ENCODE peak calls at places on chromosomes 3 and 15, in seven cellular contexts. One of them, this sample, is unnamed. For H3K4me1, the result is how much of the 10 kb centered on the place peaks cover.

GRCh38 chr15:101615986-101616848 is 36.0 kb downstream of the TM2D3 start:
- DNase-seq in CD8-positive, alpha-beta memory T cell: no peak
- DNase-seq in OCI-LY7: no peak
- DNase-seq in GM23248: peak
- DNase-seq in left ventricle myocardium inferior: peak
- DNase-seq in HCT116: peak
- DNase-seq in Panc1: no peak
- DNase-seq in this sample: peak

GRCh38 chr15:79218588-79219200 is 63.8 kb upstream of the ANKRD34C start:
- DNase-seq in CD8-positive, alpha-beta memory T cell: no peak
- DNase-seq in HCT116: peak
- DNase-seq in OCI-LY7: no peak
- DNase-seq in Panc1: no peak
- DNase-seq in left ventricle myocardium inferior: no peak
- DNase-seq in GM23248: peak
- DNase-seq in this sample: no peak

GRCh38 chr15:27820232-27820631 is 278.9 kb downstream of the OCA2 start:
- DNase-seq in CD8-positive, alpha-beta memory T cell: no peak
- DNase-seq in GM23248: peak
- DNase-seq in left ventricle myocardium inferior: no peak
- DNase-seq in OCI-LY7: no peak
- DNase-seq in Panc1: no peak
- DNase-seq in HCT116: no peak
- DNase-seq in this sample: no peak

GRCh38 chr3:15391007-15391406 is 36.3 kb downstream of the METTL6 start:
- DNase-seq in GM23248: peak
- DNase-seq in Panc1: no peak
- DNase-seq in OCI-LY7: no peak
- DNase-seq in CD8-positive, alpha-beta memory T cell: no peak
- DNase-seq in HCT116: no peak
- DNase-seq in left ventricle myocardium inferior: no peak
- DNase-seq in this sample: no peak

GRCh38 chr3:172201990-172202318 is 162.6 kb downstream of the FNDC3B start:
- DNase-seq in CD8-positive, alpha-beta memory T cell: no peak
- DNase-seq in OCI-LY7: no peak
- DNase-seq in GM23248: peak
- DNase-seq in left ventricle myocardium inferior: no peak
- DNase-seq in Panc1: no peak
- DNase-seq in HCT116: no peak
- DNase-seq in this sample: no peak

GRCh38 chr3:144029769-144030168 is 58.1 kb downstream of the DIPK2A start:
- DNase-seq in GM23248: no peak
- DNase-seq in HCT116: no peak
- DNase-seq in Panc1: no peak
- DNase-seq in OCI-LY7: no peak
- DNase-seq in CD8-positive, alpha-beta memory T cell: no peak
- DNase-seq in left ventricle myocardium inferior: no peak
- DNase-seq in this sample: no peak

GRCh38 chr3:53900666-53901331 is 9.1 kb upstream of the SELENOK start:
- DNase-seq in left ventricle myocardium inferior: no peak
- DNase-seq in Panc1: no peak
- DNase-seq in CD8-positive, alpha-beta memory T cell: no peak
- DNase-seq in HCT116: no peak
- DNase-seq in GM23248: no peak
- DNase-seq in OCI-LY7: no peak
- DNase-seq in this sample: no peak

GRCh38 chr15:98009967-98010366 is 49.5 kb downstream of the ARRDC4 start:
- DNase-seq in Panc1: no peak
- DNase-seq in left ventricle myocardium inferior: no peak
- DNase-seq in GM23248: no peak
- DNase-seq in HCT116: no peak
- DNase-seq in CD8-positive, alpha-beta memory T cell: no peak
- DNase-seq in OCI-LY7: no peak
- DNase-seq in this sample: no peak

GRCh38 chr3:13504161-13504831 is 24.2 kb downstream of the HDAC11 start:
- DNase-seq in HCT116: no peak
- DNase-seq in left ventricle myocardium inferior: no peak
- DNase-seq in Panc1: no peak
- DNase-seq in CD8-positive, alpha-beta memory T cell: no peak
- DNase-seq in OCI-LY7: no peak
- DNase-seq in GM23248: peak
- DNase-seq in this sample: no peak

GRCh38 chr3:78255403-78255802 is 1215.5 kb downstream of the ROBO2 start:
- DNase-seq in CD8-positive, alpha-beta memory T cell: no peak
- DNase-seq in Panc1: no peak
- DNase-seq in HCT116: no peak
- DNase-seq in OCI-LY7: no peak
- DNase-seq in GM23248: peak
- DNase-seq in left ventricle myocardium inferior: no peak
- DNase-seq in this sample: no peak

GRCh38 chr3:72533584-72534473 is 314.4 kb downstream of the SHQ1 start:
- DNase-seq in OCI-LY7: no peak
- DNase-seq in Panc1: no peak
- DNase-seq in GM23248: no peak
- DNase-seq in CD8-positive, alpha-beta memory T cell: no peak
- DNase-seq in HCT116: no peak
- DNase-seq in left ventricle myocardium inferior: no peak
- DNase-seq in this sample: no peak

GRCh38 chr3:76367281-76367680 is 581.9 kb upstream of the ZNF717 start:
- DNase-seq in CD8-positive, alpha-beta memory T cell: no peak
- DNase-seq in left ventricle myocardium inferior: no peak
- DNase-seq in OCI-LY7: no peak
- DNase-seq in HCT116: no peak
- DNase-seq in GM23248: peak
- DNase-seq in Panc1: no peak
- DNase-seq in this sample: no peak

GRCh38 chr15:52164631-52165265 is 26.4 kb downstream of the GNB5 start:
- DNase-seq in GM23248: peak
- DNase-seq in left ventricle myocardium inferior: no peak
- DNase-seq in CD8-positive, alpha-beta memory T cell: no peak
- DNase-seq in OCI-LY7: peak
- DNase-seq in HCT116: no peak
- DNase-seq in Panc1: no peak
- DNase-seq in this sample: no peak

GRCh38 chr3:126828306-126828705 is 124.3 kb downstream of the CHCHD6 start:
- DNase-seq in GM23248: no peak
- DNase-seq in left ventricle myocardium inferior: peak
- DNase-seq in Panc1: no peak
- DNase-seq in HCT116: no peak
- DNase-seq in CD8-positive, alpha-beta memory T cell: no peak
- DNase-seq in OCI-LY7: no peak
- DNase-seq in this sample: no peak

GRCh38 chr15:91956026-91956723 is 102.7 kb downstream of the SLCO3A1 start:
- DNase-seq in OCI-LY7: no peak
- DNase-seq in GM23248: peak
- DNase-seq in left ventricle myocardium inferior: peak
- DNase-seq in CD8-positive, alpha-beta memory T cell: no peak
- DNase-seq in HCT116: no peak
- DNase-seq in Panc1: no peak
- DNase-seq in this sample: no peak

GRCh38 chr15:66714543-66714981 is 12.5 kb downstream of the SMAD6 start:
- DNase-seq in CD8-positive, alpha-beta memory T cell: no peak
- DNase-seq in OCI-LY7: no peak
- DNase-seq in Panc1: no peak
- DNase-seq in GM23248: peak
- DNase-seq in left ventricle myocardium inferior: no peak
- DNase-seq in HCT116: no peak
- DNase-seq in this sample: no peak

GRCh38 chr15:66716668-66717025 is 14.6 kb downstream of the SMAD6 start:
- DNase-seq in OCI-LY7: no peak
- DNase-seq in left ventricle myocardium inferior: no peak
- DNase-seq in CD8-positive, alpha-beta memory T cell: no peak
- DNase-seq in Panc1: no peak
- DNase-seq in GM23248: no peak
- DNase-seq in HCT116: no peak
- DNase-seq in this sample: no peak

GRCh38 chr15:66715181-66715624 is 13.2 kb downstream of the SMAD6 start:
- DNase-seq in left ventricle myocardium inferior: no peak
- DNase-seq in HCT116: no peak
- DNase-seq in OCI-LY7: no peak
- DNase-seq in Panc1: no peak
- DNase-seq in CD8-positive, alpha-beta memory T cell: no peak
- DNase-seq in GM23248: no peak
- DNase-seq in this sample: no peak

GRCh38 chr15:66713843-66714508 is 11.9 kb downstream of the SMAD6 start:
- DNase-seq in OCI-LY7: peak
- DNase-seq in Panc1: no peak
- DNase-seq in HCT116: no peak
- DNase-seq in CD8-positive, alpha-beta memory T cell: no peak
- DNase-seq in GM23248: no peak
- DNase-seq in left ventricle myocardium inferior: no peak
- DNase-seq in this sample: no peak

GRCh38 chr15:66715736-66716667 is 14.0 kb downstream of the SMAD6 start:
- DNase-seq in CD8-positive, alpha-beta memory T cell: no peak
- DNase-seq in GM23248: no peak
- DNase-seq in Panc1: no peak
- DNase-seq in OCI-LY7: no peak
- DNase-seq in HCT116: no peak
- DNase-seq in left ventricle myocardium inferior: no peak
- DNase-seq in this sample: no peak
- H3K4me3 ChIP-seq in CD8-positive, alpha-beta memory T cell: no peak
- H3K4me3 ChIP-seq in GM23248: no peak
- H3K4me3 ChIP-seq in Panc1: no peak
- H3K4me3 ChIP-seq in OCI-LY7: no peak
- H3K4me3 ChIP-seq in HCT116: no peak
- H3K4me3 ChIP-seq in left ventricle myocardium inferior: no peak
- H3K4me3 ChIP-seq in this sample: no peak

GRCh38 chr15:73630030-73630429 is 3.2 kb downstream of the NPTN start:
- DNase-seq in GM23248: peak
- DNase-seq in HCT116: no peak
- DNase-seq in Panc1: no peak
- DNase-seq in OCI-LY7: no peak
- DNase-seq in left ventricle myocardium inferior: no peak
- DNase-seq in CD8-positive, alpha-beta memory T cell: no peak
- DNase-seq in this sample: no peak

GRCh38 chr15:73630796-73631471 is 2.3 kb downstream of the NPTN start:
- DNase-seq in left ventricle myocardium inferior: no peak
- DNase-seq in Panc1: no peak
- DNase-seq in CD8-positive, alpha-beta memory T cell: no peak
- DNase-seq in OCI-LY7: no peak
- DNase-seq in GM23248: peak
- DNase-seq in HCT116: no peak
- DNase-seq in this sample: no peak

GRCh38 chr15:73626072-73626471 is 7.1 kb downstream of the NPTN start:
- DNase-seq in OCI-LY7: no peak
- DNase-seq in GM23248: no peak
- DNase-seq in HCT116: no peak
- DNase-seq in CD8-positive, alpha-beta memory T cell: no peak
- DNase-seq in Panc1: no peak
- DNase-seq in left ventricle myocardium inferior: no peak
- DNase-seq in this sample: no peak

GRCh38 chr15:73628976-73629854 is 4.0 kb downstream of the NPTN start:
- DNase-seq in CD8-positive, alpha-beta memory T cell: no peak
- DNase-seq in GM23248: peak
- DNase-seq in left ventricle myocardium inferior: no peak
- DNase-seq in HCT116: no peak
- DNase-seq in Panc1: no peak
- DNase-seq in OCI-LY7: no peak
- DNase-seq in this sample: no peak

DNA sequence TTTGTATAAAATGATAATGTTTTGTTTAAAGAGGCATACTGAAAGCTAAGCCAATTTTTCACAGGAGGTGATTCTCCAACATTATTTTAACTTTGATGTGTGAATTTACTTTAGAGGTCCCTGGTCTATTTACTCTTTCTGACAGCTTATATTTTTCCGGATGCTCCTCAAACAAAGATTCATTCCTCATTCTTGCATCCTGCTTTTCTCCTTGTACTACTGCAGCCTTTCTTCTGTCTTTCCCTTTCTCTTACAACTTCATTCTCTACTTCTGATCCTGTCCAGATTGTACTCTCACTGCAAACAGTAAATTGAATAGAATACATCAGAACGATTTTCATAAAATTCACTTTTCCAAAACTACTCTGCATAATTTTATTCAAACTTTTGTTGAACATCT is 5.1 kb downstream of the NPTN start:
- DNase-seq in GM23248: no peak
- DNase-seq in OCI-LY7: no peak
- DNase-seq in HCT116: no peak
- DNase-seq in left ventricle myocardium inferior: no peak
- DNase-seq in Panc1: no peak
- DNase-seq in CD8-positive, alpha-beta memory T cell: no peak
- DNase-seq in this sample: no peak
- H3K4me1 ChIP-seq in GM23248: half or more
- H3K4me1 ChIP-seq in OCI-LY7: under half
- H3K4me1 ChIP-seq in HCT116: under half
- H3K4me1 ChIP-seq in left ventricle myocardium inferior: half or more
- H3K4me1 ChIP-seq in Panc1: under half
- H3K4me1 ChIP-seq in CD8-positive, alpha-beta memory T cell: under half
- H3K4me1 ChIP-seq in this sample: under half

DNA sequence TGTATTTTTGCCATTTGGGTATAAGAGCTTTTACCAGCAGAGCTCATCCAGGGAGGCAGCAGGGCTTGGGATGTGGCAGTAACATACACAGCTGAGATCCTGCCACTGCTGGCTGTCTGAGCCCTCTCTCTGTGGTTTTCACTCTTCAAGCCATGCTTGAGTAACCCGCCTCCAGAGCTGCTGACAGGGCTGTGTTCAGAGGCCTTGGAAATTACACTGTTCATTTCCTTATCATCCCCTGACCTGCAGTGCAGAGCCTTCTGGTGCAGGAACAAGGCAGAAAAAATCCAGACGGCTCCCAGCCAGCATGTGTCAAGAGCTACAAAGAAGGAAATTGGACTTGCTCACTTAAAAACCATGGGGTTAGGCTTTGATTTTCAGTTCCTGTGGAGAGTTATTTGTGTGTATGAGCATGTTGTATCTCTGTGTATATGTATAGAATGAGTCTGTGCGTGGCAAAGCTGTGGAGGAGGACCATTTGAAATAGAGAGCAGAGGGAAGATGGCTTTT is 47.0 kb downstream of the ZNF609 start:
- DNase-seq in CD8-positive, alpha-beta memory T cell: peak
- DNase-seq in Panc1: no peak
- DNase-seq in HCT116: no peak
- DNase-seq in left ventricle myocardium inferior: peak
- DNase-seq in OCI-LY7: peak
- DNase-seq in GM23248: peak
- DNase-seq in this sample: no peak
- H3K27ac ChIP-seq in CD8-positive, alpha-beta memory T cell: no peak
- H3K27ac ChIP-seq in Panc1: no peak
- H3K27ac ChIP-seq in HCT116: no peak
- H3K27ac ChIP-seq in left ventricle myocardium inferior: peak
- H3K27ac ChIP-seq in OCI-LY7: peak
- H3K27ac ChIP-seq in GM23248: peak
- H3K27ac ChIP-seq in this sample: no peak

GRCh38 chr15:72155021-72155621 is 36.9 kb downstream of the SENP8 start:
- DNase-seq in CD8-positive, alpha-beta memory T cell: no peak
- DNase-seq in GM23248: peak
- DNase-seq in left ventricle myocardium inferior: peak
- DNase-seq in HCT116: no peak
- DNase-seq in OCI-LY7: no peak
- DNase-seq in Panc1: no peak
- DNase-seq in this sample: no peak
- H3K4me3 ChIP-seq in CD8-positive, alpha-beta memory T cell: no peak
- H3K4me3 ChIP-seq in GM23248: peak
- H3K4me3 ChIP-seq in left ventricle myocardium inferior: peak
- H3K4me3 ChIP-seq in HCT116: no peak
- H3K4me3 ChIP-seq in OCI-LY7: no peak
- H3K4me3 ChIP-seq in Panc1: peak
- H3K4me3 ChIP-seq in this sample: no peak